ENCODE peak calls at places on chromosomes 6 and 20, in seven cellular contexts. S, X, G, K, J, C and W are unnamed samples.

GRCh38 chr6:165511807-165512206 is 151.2 kb downstream of the PDE10A start:
- DNase-seq in S (no peak), X (no peak), G (no peak), K (no peak), J (no peak), C (no peak), W (no peak)

GRCh38 chr6:157069585-157069984 is 253.7 kb downstream of the TMEM242 start:
- DNase-seq in S (no peak), X (no peak), G (no peak), K (no peak), J (no peak), C (no peak), W (no peak)

GRCh38 chr6:155174576-155175174 is 89.1 kb upstream of the CLDN20 start:
- DNase-seq in S (no peak), X (peak; percentile 69), G (peak; percentile 47), K (peak; percentile 69), J (peak; percentile 27), C (peak; percentile 46), W (peak; percentile 58)

GRCh38 chr20:44888226-44889103 is 3.0 kb downstream of the YWHAB start:
- DNase-seq in S (no peak), X (no peak), G (no peak), K (no peak), J (no peak), C (no peak), W (no peak)

GRCh38 chr6:87716928-87717655 is 15.1 kb upstream of the AKIRIN2 start:
- DNase-seq in S (no peak), X (no peak), G (no peak), K (no peak), J (no peak), C (no peak), W (no peak)

GRCh38 chr20:5835870-5836269 is 85.7 kb downstream of the SHLD1 start:
- DNase-seq in S (no peak), X (no peak), G (no peak), K (no peak), J (no peak), C (no peak), W (no peak)

GRCh38 chr6:11810039-11810541 is 31.5 kb upstream of the ADTRP start:
- DNase-seq in S (no peak), X (peak; percentile 94), G (no peak), K (peak; percentile 88), J (no peak), C (no peak), W (no peak)

GRCh38 chr6:39706819-39707218 is 18.4 kb downstream of the KIF6 start:
- DNase-seq in S (no peak), X (no peak), G (no peak), K (no peak), J (no peak), C (no peak), W (no peak)

GRCh38 chr6:41713161-41713649 is 22.2 kb downstream of the TFEB start:
- DNase-seq in S (peak; percentile 91), X (peak; percentile 44), G (no peak), K (no peak), J (no peak), C (no peak), W (no peak)

GRCh38 chr20:32737371-32738223 is 5.7 kb downstream of the COMMD7 start:
- DNase-seq in S (no peak), X (no peak), G (peak; percentile 10), K (no peak), J (peak; percentile 45), C (no peak), W (no peak)

GRCh38 chr6:123898669-123899068 is 95.0 kb downstream of the NKAIN2 start:
- DNase-seq in S (no peak), X (no peak), G (no peak), K (no peak), J (no peak), C (no peak), W (no peak)

GRCh38 chr6:15473741-15474161 is 189.1 kb downstream of the DTNBP1 start:
- DNase-seq in S (no peak), X (peak; percentile 56), G (no peak), K (peak; percentile 40), J (no peak), C (no peak), W (no peak)

GRCh38 chr6:3517350-3517749 is 60.5 kb upstream of the SLC22A23 start:
- DNase-seq in S (no peak), X (no peak), G (no peak), K (no peak), J (no peak), C (no peak), W (no peak)

GRCh38 chr6:44002591-44003344 is 124.5 kb downstream of the MRPL14 start:
- DNase-seq in S (peak; percentile 89), X (peak; percentile 13), G (peak; percentile 65), K (peak; percentile 57), J (peak; percentile 66), C (peak; percentile 81), W (peak; percentile 69)

GRCh38 chr20:63831696-63832686 is 927 bp upstream of the ZBTB46 start:
- DNase-seq in S (peak; percentile 89), X (no peak), G (no peak), K (peak; percentile 68), J (no peak), C (peak; percentile 80), W (no peak)